ENCODE peak calls at places on chromosomes 3 and 15, in ten cellular contexts. T is lung, U is heart left ventricle, Q is HepG2, O is body of pancreas, M is DND-41, F is psoas muscle, W is tibial artery, X is left ventricle myocardium inferior, I is A673. V is an unnamed sample.
A peak's percentile ranks its signal among the peaks of the same experiment; 100 is the strongest.

GRCh38 chr3:155780291-155780690 is 25.8 kb downstream of the C3orf33 start:
- DNase-seq in U (no peak), F (no peak), Q (no peak), T (no peak), M (no peak), W (no peak), X (no peak), O (no peak), I (no peak), V (no peak)

GRCh38 chr3:13274125-13274873 is 145.8 kb downstream of the NUP210 start:
- DNase-seq in M (peak; percentile 44), T (no peak), O (no peak), F (peak; percentile 46), U (no peak), I (no peak), Q (no peak), X (no peak), W (no peak), V (no peak)

GRCh38 chr3:43316783-43317460 is 30.6 kb downstream of the SNRK start:
- DNase-seq in T (no peak), F (no peak), X (no peak), M (no peak), O (no peak), U (no peak), W (no peak), I (no peak), Q (peak; percentile 91), V (no peak)

GRCh38 chr15:77375133-77375532 is 44.8 kb downstream of the PEAK1 start:
- DNase-seq in I (no peak), M (no peak), X (no peak), F (no peak), O (no peak), Q (no peak), W (no peak), T (no peak), U (no peak), V (no peak)

GRCh38 chr3:142117052-142117451 is 32.3 kb downstream of the TFDP2 start:
- DNase-seq in Q (peak; percentile 89), U (no peak), M (no peak), X (no peak), O (no peak), T (no peak), I (no peak), W (no peak), F (no peak), V (no peak)

GRCh38 chr15:42065008-42065407 is 29.4 kb downstream of the PLA2G4D start:
- DNase-seq in F (no peak), O (no peak), Q (peak; percentile 64), M (peak; percentile 17), T (no peak), I (no peak), U (peak; percentile 66), W (no peak), X (no peak), V (no peak)

GRCh38 chr15:89874926-89875564 is 18.7 kb downstream of the AP3S2 start:
- DNase-seq in M (peak; percentile 86), F (peak; percentile 90), I (peak; percentile 80), O (peak; percentile 89), Q (peak; percentile 46), W (peak; percentile 77), X (peak; percentile 80), U (peak; percentile 89), T (peak; percentile 83), V (peak; percentile 82)

GRCh38 chr3:16488637-16489036 is 24.9 kb downstream of the RFTN1 start:
- DNase-seq in T (no peak), F (no peak), X (no peak), Q (no peak), U (no peak), O (no peak), W (no peak), I (no peak), M (no peak), V (no peak)

GRCh38 chr15:45919806-45920205 is 285.0 kb downstream of the SQOR start:
- DNase-seq in O (no peak), M (no peak), F (no peak), Q (peak; percentile 32), T (peak; percentile 62), X (no peak), I (peak; percentile 26), W (no peak), U (no peak), V (no peak)

GRCh38 chr3:60250210-60250609 is 1001.0 kb downstream of the FHIT start:
- DNase-seq in W (no peak), O (no peak), I (no peak), M (no peak), Q (no peak), F (no peak), U (no peak), T (no peak), X (no peak), V (no peak)

GRCh38 chr3:73024836-73025235 is 28.2 kb downstream of the PPP4R2 start:
- DNase-seq in Q (no peak), U (no peak), X (no peak), T (no peak), W (no peak), I (no peak), F (no peak), M (no peak), O (no peak), V (peak; percentile 42)

GRCh38 chr3:188037965-188038581 is 115.9 kb upstream of the LPP start:
- DNase-seq in F (no peak), U (no peak), O (no peak), X (no peak), M (no peak), W (no peak), I (no peak), T (no peak), Q (no peak), V (no peak)

GRCh38 chr15:25408428-25408827 is 30.4 kb downstream of the UBE3A start:
- DNase-seq in M (no peak), U (no peak), W (no peak), F (no peak), O (no peak), Q (no peak), X (no peak), T (no peak), I (no peak), V (no peak)

GRCh38 chr15:80876034-80876433 is 96.9 kb downstream of the CEMIP start:
- DNase-seq in T (no peak), W (peak; percentile 38), I (no peak), F (no peak), U (no peak), O (no peak), X (peak; percentile 40), Q (no peak), M (no peak), V (no peak)

GRCh38 chr15:56772868-56773639 is 39.7 kb upstream of the ZNF280D start:
- DNase-seq in T (no peak), I (no peak), X (no peak), O (no peak), F (no peak), Q (peak; percentile 86), M (no peak), U (no peak), W (no peak), V (no peak)

DNA sequence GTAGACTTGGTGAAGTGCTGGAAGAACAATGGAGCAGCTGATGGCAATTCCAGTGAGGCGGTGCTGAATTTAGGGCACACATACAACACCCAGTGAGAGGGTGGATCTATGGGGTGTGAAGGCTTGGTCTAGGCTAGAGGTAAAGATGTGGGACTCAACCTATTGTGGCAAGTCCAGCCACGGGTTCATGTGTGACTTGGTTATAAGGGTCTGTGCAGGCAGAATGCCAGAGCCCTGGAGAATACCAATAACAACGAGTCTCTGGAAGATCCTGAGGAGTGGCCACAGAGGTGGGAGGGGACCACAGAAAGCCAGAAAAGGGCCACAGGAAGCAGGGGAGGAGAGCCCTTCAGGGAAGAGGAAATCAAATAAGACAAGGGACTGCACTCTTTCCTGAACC is 55.0 kb downstream of the VGLL4 start:
- DNase-seq in I (no peak), M (no peak), Q (no peak), U (no peak), O (peak; percentile 8), W (no peak), F (no peak), X (no peak), T (no peak), V (no peak)
- H3K4me1 ChIP-seq in I (peaks cover 68% of the 10 kb centered on the region), M (no peaks in the 10 kb centered on the region), Q (peaks cover 66% of the 10 kb centered on the region), U (peaks cover 79% of the 10 kb centered on the region), O (peaks cover 51% of the 10 kb centered on the region), W (peaks cover 68% of the 10 kb centered on the region), F (peaks cover 72% of the 10 kb centered on the region), X (peaks cover 100% of the 10 kb centered on the region), T (peaks cover 37% of the 10 kb centered on the region), V (peaks cover 11% of the 10 kb centered on the region)

DNA sequence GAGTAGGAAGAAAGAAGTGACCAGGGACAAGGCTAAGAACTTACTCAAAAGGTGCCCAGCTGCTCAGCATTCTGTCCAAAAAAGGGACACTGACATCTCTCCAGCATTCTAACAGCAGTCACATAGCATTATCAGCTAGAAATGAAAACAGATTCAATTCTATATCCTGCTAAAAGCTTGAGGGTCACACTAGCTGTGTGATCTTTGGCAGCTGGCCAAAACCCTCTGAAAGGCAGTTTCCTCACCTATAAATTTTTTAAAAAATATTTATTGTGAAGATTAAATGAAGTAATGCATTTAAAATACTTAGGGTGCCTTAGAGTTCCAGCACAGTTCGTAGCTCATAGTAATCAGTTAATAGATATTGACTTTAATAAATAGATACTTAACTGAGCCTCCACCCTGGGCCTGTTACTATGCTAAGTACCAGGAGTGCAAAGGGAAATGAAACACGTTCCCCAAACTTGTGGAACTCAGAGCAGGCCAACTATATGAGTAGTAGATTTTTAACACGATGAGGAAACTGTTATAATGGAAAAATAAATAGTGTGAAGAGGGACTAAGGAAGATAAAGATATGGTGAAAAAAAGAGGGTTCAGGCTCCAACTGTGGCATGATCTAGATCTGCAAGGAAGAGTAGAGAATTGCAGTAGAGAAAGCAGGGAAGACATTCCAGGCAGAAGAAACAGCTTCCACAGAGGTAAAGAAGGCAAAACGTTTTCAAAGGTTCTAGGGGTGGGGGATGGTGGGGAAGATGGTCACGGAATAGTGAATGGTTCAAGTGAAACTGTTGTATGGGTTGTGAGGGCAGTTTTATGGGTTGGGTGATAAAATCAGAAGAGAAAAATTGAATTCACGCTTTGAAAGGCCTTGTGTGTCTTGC is 11.4 kb downstream of the CD86 start:
- DNase-seq in U (no peak), F (no peak), Q (no peak), X (no peak), O (no peak), T (no peak), M (no peak), W (no peak), I (peak; percentile 27), V (no peak)
- H3K4me3 ChIP-seq in U (no peak overlapping the region), F (no peak overlapping the region), Q (no peak overlapping the region), X (no peak overlapping the region), O (no peak overlapping the region), T (no peak overlapping the region), M (no peak overlapping the region), W (no peak overlapping the region), I (no peak overlapping the region), V (no peak overlapping the region)

GRCh38 chr3:82329300-82329699 is 567.9 kb upstream of the GBE1 start:
- DNase-seq in X (no peak), F (no peak), W (no peak), Q (no peak), T (no peak), I (no peak), U (no peak), O (no peak), M (no peak), V (no peak)
- TF ChIP-seq CTCF in X (peak; percentile 56), F (peak; percentile 37), W (no peak), Q (no peak), T (no peak), I (peak; percentile 29), U (peak; percentile 47), O (peak; percentile 13), M (peak; percentile 49), V (peak; percentile 10)

GRCh38 chr3:50600841-50601591 is 10.6 kb downstream of the CISH start:
- DNase-seq in U (peak; percentile 97), I (peak; percentile 68), W (peak; percentile 98), X (peak; percentile 97), M (peak; percentile 98), T (peak; percentile 97), Q (peak; percentile 90), F (peak; percentile 98), O (peak; percentile 99), V (peak; percentile 93)
- H3K4me1 ChIP-seq in U (peaks cover 69% of the 10 kb centered on the region), I (peaks cover 18% of the 10 kb centered on the region), W (peaks cover 70% of the 10 kb centered on the region), X (peaks cover 77% of the 10 kb centered on the region), M (peaks cover 91% of the 10 kb centered on the region), T (peaks cover 47% of the 10 kb centered on the region), Q (peaks cover 79% of the 10 kb centered on the region), F (peaks cover 58% of the 10 kb centered on the region), O (peaks cover 82% of the 10 kb centered on the region), V (peaks cover 37% of the 10 kb centered on the region)

V was measured in Caco-2.